ENCODE peak calls at places on chromosome 7, in five cellular contexts. N, A, X, P and J are unnamed samples.

GRCh38 chr7:36129048-36129534 is 24.0 kb upstream of the EEPD1 start:
- DNase-seq in P (no peak), A (no peak), N (no peak), X (peak), J (no peak)

GRCh38 chr7:66315192-66315591 is 110.1 kb downstream of the TPST1 start:
- DNase-seq in N (no peak), P (no peak), X (peak), A (no peak), J (no peak)

GRCh38 chr7:51019231-51019844 is 236.6 kb upstream of the GRB10 start:
- DNase-seq in X (peak), N (no peak), A (peak), P (no peak), J (peak)

GRCh38 chr7:42587826-42588225 is 324.0 kb downstream of the C7orf25 start:
- DNase-seq in P (no peak), A (no peak), X (no peak), N (no peak), J (no peak)

GRCh38 chr7:139634087-139634486 is 110.6 kb downstream of the CLEC2L start:
- DNase-seq in P (no peak), A (no peak), N (no peak), X (no peak), J (no peak)

GRCh38 chr7:41943098-41943577 is 240.2 kb upstream of the INHBA start:
- DNase-seq in N (peak), X (peak), A (peak), P (peak), J (no peak)

GRCh38 chr7:41942468-41943097 is 239.7 kb upstream of the INHBA start:
- DNase-seq in X (peak), P (no peak), A (no peak), N (no peak), J (no peak)

GRCh38 chr7:10918093-10918590 is 55.5 kb upstream of the PHF14 start:
- DNase-seq in X (no peak), A (no peak), P (no peak), N (no peak), J (no peak)

GRCh38 chr7:142581341-142581740 is 167.9 kb upstream of the PRSS1 start:
- DNase-seq in X (peak), N (no peak), A (peak), P (no peak), J (no peak)

GRCh38 chr7:67825356-67825755 is 828.7 kb downstream of the TYW1 start:
- DNase-seq in X (no peak), P (no peak), N (no peak), A (no peak), J (no peak)

GRCh38 chr7:24213311-24213710 is 70.7 kb upstream of the NPY start:
- DNase-seq in A (no peak), X (no peak), N (no peak), P (no peak), J (no peak)

GRCh38 chr7:45976485-45976856 is 55.4 kb upstream of the IGFBP3 start:
- DNase-seq in P (peak), X (no peak), N (no peak), A (no peak), J (no peak)

GRCh38 chr7:140591178-140591902 is 49.3 kb downstream of the DENND2A start:
- DNase-seq in X (no peak), P (no peak), A (peak), N (no peak), J (no peak)

GRCh38 chr7:19248681-19249080 is 103.5 kb upstream of the FERD3L start:
- DNase-seq in N (no peak), P (no peak), A (no peak), X (peak), J (no peak)

GRCh38 chr7:94392391-94392782 is 2.3 kb upstream of the COL1A2 start:
- DNase-seq in X (peak), N (no peak), A (no peak), P (no peak), J (no peak)

GRCh38 chr7:140358771-140359095 is 39.6 kb downstream of the SLC37A3 start:
- DNase-seq in A (no peak), P (no peak), X (no peak), N (no peak), J (no peak)

GRCh38 chr7:5634107-5634950 is 147.1 kb downstream of the RNF216 start:
- DNase-seq in P (no peak), A (no peak), X (peak), N (no peak), J (no peak)

GRCh38 chr7:133081119-133081604 is 728 bp downstream of the CHCHD3 start:
- DNase-seq in X (peak), A (peak), N (no peak), P (no peak), J (no peak)

GRCh38 chr7:158695726-158696452 is 8.7 kb downstream of the NCAPG2 start:
- DNase-seq in A (peak), N (no peak), X (peak), P (no peak), J (no peak)

GRCh38 chr7:114370177-114370576 is 44.4 kb upstream of the FOXP2 start:
- DNase-seq in X (no peak), A (no peak), N (no peak), P (no peak), J (no peak)

GRCh38 chr7:50667789-50668226 is 102.6 kb upstream of the DDC start:
- DNase-seq in A (no peak), P (no peak), X (peak), N (no peak), J (no peak)

GRCh38 chr7:22572937-22573336 is 72.9 kb upstream of the STEAP1B start:
- DNase-seq in N (no peak), P (no peak), X (peak), A (peak), J (no peak)

GRCh38 chr7:29806793-29807178 is 478 bp downstream of the WIPF3 start:
- DNase-seq in P (no peak), X (no peak), N (no peak), A (no peak), J (no peak)

GRCh38 chr7:112986256-112987031 is 100.2 kb downstream of the GPR85 start:
- DNase-seq in A (peak), X (peak), P (no peak), N (no peak), J (no peak)

GRCh38 chr7:122310119-122311021 is 5.8 kb upstream of the FEZF1 start:
- DNase-seq in P (no peak), N (peak), X (peak), A (no peak), J (no peak)
- H3K4me3 ChIP-seq in P (peak), N (peak), X (peak), A (no peak), J (peak)

DNA sequence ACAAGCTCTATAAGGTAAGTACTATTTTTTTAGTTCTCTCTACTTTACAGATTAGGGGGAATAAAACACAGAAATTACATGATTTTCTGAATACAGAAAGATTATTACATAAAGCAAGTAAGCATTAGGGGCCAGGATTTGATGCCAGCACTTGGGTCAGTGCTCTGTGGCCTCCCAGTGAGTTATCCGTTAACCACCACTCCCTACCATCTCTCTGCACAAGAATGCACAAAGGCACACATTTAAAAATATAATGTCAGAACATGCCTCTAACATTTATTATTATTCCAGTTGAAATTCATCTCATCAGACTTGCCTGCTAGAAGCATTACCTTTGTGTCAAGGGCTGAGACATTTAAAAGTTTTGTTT is 59.0 kb downstream of the MET start:
- DNase-seq in A (no peak), X (no peak), N (no peak), P (no peak), J (no peak)
- H3K4me3 ChIP-seq in A (no peak), X (no peak), N (no peak), P (no peak), J (no peak)

DNA sequence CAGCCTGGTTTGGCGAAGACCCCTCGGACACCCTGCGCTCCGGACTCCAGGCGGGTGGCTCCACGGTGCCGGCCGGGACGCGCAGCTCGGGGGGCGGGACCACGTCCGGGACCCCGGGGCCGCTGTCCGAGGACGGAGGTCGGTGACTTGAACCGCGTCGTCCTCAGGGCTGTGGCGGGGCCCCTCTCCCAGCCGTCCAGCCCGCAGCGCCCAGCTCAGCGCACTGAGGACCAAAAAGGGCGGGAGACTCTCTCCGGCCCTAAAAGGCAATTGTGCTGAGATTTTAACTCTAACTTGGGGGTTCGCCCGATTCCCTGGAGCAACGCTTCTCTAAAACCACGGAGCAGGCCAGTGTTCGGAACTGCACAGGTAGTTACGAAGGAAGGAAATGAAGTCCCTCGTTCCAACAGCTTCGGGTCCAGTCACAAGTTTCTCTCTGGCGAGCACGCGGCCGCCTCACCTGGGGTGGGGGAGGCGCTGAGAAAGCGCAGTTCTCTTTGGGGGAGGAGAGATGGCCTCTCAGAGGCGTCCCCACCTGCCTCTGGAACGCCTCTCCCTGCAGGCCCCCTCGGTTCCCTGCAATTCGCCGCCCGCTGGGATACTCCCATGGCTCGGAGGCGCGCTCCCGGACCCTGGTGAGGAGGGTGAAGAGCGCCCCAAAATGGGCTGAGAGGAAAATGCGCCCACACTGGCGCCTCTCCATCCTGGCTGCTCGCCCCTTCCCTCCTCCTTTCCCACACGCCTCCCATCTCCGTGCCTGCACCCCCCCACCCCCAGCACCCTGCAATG is 352.7 kb downstream of the DNAJB6 start:
- DNase-seq in X (no peak), P (peak), A (no peak), N (peak), J (no peak)
- H3K4me3 ChIP-seq in X (peak), P (peak), A (no peak), N (peak), J (peak)

DNA sequence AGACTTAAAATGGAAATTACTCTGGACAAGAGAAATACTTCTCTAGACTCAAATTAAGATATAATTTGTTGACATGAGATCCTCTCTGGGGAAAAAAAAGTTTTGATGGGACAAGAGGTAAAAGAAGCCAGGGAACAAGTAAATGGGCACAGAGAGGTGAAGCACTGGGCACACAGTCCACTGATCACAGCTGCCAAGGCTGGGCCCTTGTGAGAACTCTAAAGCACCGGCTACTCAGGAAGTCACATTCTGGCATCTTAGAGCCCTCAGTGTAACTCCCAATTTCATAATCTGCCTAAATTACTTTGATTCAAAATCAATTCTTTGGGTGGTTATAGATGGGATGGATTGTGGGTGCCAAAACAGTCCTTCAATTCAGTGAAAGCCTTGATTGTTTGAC is 123.2 kb upstream of the CACNA2D1 start:
- DNase-seq in A (no peak), X (peak), N (no peak), P (no peak), J (no peak)
- H3K4me3 ChIP-seq in A (no peak), X (no peak), N (no peak), P (no peak), J (no peak)

GRCh38 chr7:155377837-155378579 is 79.9 kb upstream of the EN2 start:
- DNase-seq in A (peak), P (no peak), N (no peak), X (peak), J (no peak)
- H3K4me3 ChIP-seq in A (no peak), P (peak), N (no peak), X (no peak), J (no peak)

GRCh38 chr7:2981103-2981480 is 62.6 kb downstream of the CARD11 start:
- DNase-seq in A (no peak), X (no peak), N (no peak), P (no peak), J (no peak)

GRCh38 chr7:2982401-2982800 is 61.3 kb downstream of the CARD11 start:
- DNase-seq in N (no peak), A (no peak), P (no peak), X (no peak), J (no peak)

GRCh38 chr7:2979276-2979675 is 64.4 kb downstream of the CARD11 start:
- DNase-seq in X (no peak), N (no peak), P (no peak), A (no peak), J (no peak)

GRCh38 chr7:2979951-2980350 is 63.7 kb downstream of the CARD11 start:
- DNase-seq in X (no peak), P (no peak), N (no peak), A (no peak), J (no peak)

DNA sequence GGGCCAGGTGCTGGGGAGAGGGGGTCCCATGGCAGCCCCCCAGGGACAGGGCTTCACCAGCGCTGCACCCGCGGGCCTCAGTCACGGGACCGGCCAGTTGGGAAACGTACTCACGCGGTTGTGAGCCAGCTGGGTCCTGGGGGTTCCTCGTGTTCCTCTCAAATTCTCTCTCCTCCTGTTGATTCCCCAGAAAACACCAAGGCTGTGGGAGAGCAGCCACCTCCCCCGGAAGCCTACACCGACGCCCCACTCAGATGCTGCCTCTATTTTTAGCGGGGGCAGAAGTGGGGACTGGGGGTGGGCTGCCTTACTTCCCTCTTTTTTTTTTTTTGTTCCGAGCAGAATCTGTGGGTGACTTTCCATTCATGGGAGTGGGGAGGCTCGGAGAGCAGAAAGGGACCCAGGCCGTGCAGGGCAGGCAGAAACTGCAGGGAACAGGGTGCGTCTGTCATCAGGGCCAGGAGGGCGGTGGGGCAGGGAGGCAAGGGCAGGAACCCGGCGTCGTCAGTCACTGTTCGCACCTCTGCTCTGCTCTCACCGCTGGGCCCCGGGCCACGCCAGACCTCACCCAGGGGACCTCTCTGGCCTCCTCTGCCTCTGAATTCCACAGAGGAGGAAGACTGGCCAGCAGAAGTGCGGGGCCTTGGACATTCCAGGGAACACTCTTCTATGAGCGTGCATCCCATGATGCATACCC is 63.1 kb downstream of the CARD11 start:
- DNase-seq in N (no peak), A (no peak), X (no peak), P (no peak), J (no peak)
- H3K4me3 ChIP-seq in N (no peak), A (no peak), X (no peak), P (no peak), J (no peak)

GRCh38 chr7:44324204-44325126 is 929 bp downstream of the CAMK2B start:
- DNase-seq in A (no peak), N (no peak), X (no peak), P (no peak), J (peak)
- H3K4me3 ChIP-seq in A (no peak), N (peak), X (no peak), P (peak), J (no peak)

GRCh38 chr7:106262268-106262881 is 22.4 kb downstream of the NAMPT start:
- DNase-seq in X (no peak), P (no peak), A (no peak), N (no peak), J (no peak)
- H3K4me3 ChIP-seq in X (no peak), P (no peak), A (no peak), N (no peak), J (no peak)